ENCODE peak calls at places on chromosome 14, in eight cellular contexts. B is Right ventricle myocardium superior; D is bronchial epithelial cell; K is germinal center; U is naive thymus-derived CD8-positive, alpha-beta T cell; O is CD8-positive, alpha-beta memory T cell; J is stimulated activated CD4-positive, alpha-beta T cell treated with anti-CD3 and anti-CD28 coated beads, Interleukin-4, amount 100 ng/mL, for 48 hours; W is occipital lobe. S is an unnamed sample.
A peak's percentile ranks its signal among the peaks of the same experiment; 100 is the strongest.

GRCh38 chr14:104436741-104437701 is 142.5 kb upstream of the C14orf180 start:
- DNase-seq in J (no peak), W (no peak), K (no peak), D (no peak), B (peak; percentile 30), U (no peak), O (no peak), S (peak; percentile 32)

GRCh38 chr14:101839236-101839635 is 77.7 kb downstream of the PPP2R5C start:
- DNase-seq in W (no peak), K (no peak), D (no peak), U (peak; percentile 21), B (no peak), O (peak; percentile 45), J (no peak), S (peak; percentile 43)

GRCh38 chr14:106094654-106095189 is 568.3 kb downstream of the TMEM121 start:
- DNase-seq in U (peak; percentile 55), J (peak; percentile 92), D (no peak), O (peak; percentile 15), W (no peak), K (peak; percentile 40), B (no peak), S (peak; percentile 42)

GRCh38 chr14:55103005-55103640 is 25.9 kb upstream of the LGALS3 start:
- DNase-seq in O (peak; percentile 26), U (no peak), D (peak; percentile 99), K (no peak), J (no peak), W (no peak), B (peak; percentile 76), S (peak; percentile 97)

GRCh38 chr14:61126083-61126962 is 145.3 kb downstream of the SLC38A6 start:
- DNase-seq in D (no peak), O (no peak), B (no peak), J (no peak), W (no peak), K (no peak), U (no peak), S (no peak)

GRCh38 chr14:36194645-36195044 is 18.1 kb upstream of the PTCSC3 start:
- DNase-seq in D (no peak), O (no peak), K (no peak), J (no peak), B (no peak), W (no peak), U (no peak), S (no peak)

GRCh38 chr14:95206534-95206933 is 49.2 kb upstream of the DICER1 start:
- DNase-seq in J (no peak), O (no peak), B (no peak), U (no peak), D (no peak), K (no peak), W (no peak), S (no peak)

GRCh38 chr14:95452176-95452889 is 64.1 kb downstream of the SYNE3 start:
- DNase-seq in B (no peak), D (peak; percentile 9), U (no peak), K (peak; percentile 27), O (no peak), W (no peak), J (no peak), S (peak; percentile 8)

GRCh38 chr14:88851587-88851986 is 27.1 kb downstream of the TTC8 start:
- DNase-seq in K (no peak), D (no peak), W (no peak), U (no peak), J (no peak), O (no peak), B (no peak), S (no peak)